ENCODE peak calls at places on chromosomes 4 and X, in four cellular contexts. U, S, F and G are unnamed samples.
A peak's percentile ranks its signal among the peaks of the same experiment; 100 is the strongest.

GRCh38 chrX:11435568-11435967 is 142.4 kb downstream of the AMELX start:
- DNase-seq in U (peak; percentile 84), S (peak; percentile 92), F (no peak), G (peak; percentile 80)

GRCh38 chr4:152348670-152349069 is 187.2 kb downstream of the FBXW7 start:
- DNase-seq in U (peak; percentile 7), S (peak; percentile 47), F (peak; percentile 41), G (peak; percentile 17)

GRCh38 chr4:42768125-42768748 is 111.3 kb upstream of the ATP8A1 start:
- DNase-seq in U (no peak), S (no peak), F (peak; percentile 64), G (no peak)

GRCh38 chrX:106631615-106632014 is 19.8 kb downstream of the RADX start:
- DNase-seq in U (no peak), S (no peak), F (no peak), G (no peak)

GRCh38 chr4:78057600-78058560 is 757 bp downstream of the FRAS1 start:
- DNase-seq in U (peak; percentile 40), S (peak; percentile 34), F (peak; percentile 62), G (peak; percentile 55)

GRCh38 chr4:143207555-143207954 is 22.8 kb downstream of the USP38 start:
- DNase-seq in U (peak; percentile 52), S (peak; percentile 64), F (peak; percentile 17), G (peak; percentile 53)

GRCh38 chrX:118948270-118948669 is 26.1 kb upstream of the LONRF3 start:
- DNase-seq in U (no peak), S (no peak), F (no peak), G (no peak)

GRCh38 chrX:126064901-126065541 is 101.1 kb downstream of the DCAF12L2 start:
- DNase-seq in U (no peak), S (no peak), F (no peak), G (no peak)

GRCh38 chr4:158856852-158857251 is 88.0 kb downstream of the FNIP2 start:
- DNase-seq in U (peak; percentile 77), S (peak; percentile 76), F (peak; percentile 48), G (peak; percentile 70)

GRCh38 chr4:114921191-114921590 is 192.2 kb downstream of the NDST4 start:
- DNase-seq in U (no peak), S (no peak), F (no peak), G (no peak)

GRCh38 chrX:54182194-54182863 is 725 bp downstream of the FAM120C start:
- DNase-seq in U (peak; percentile 27), S (peak; percentile 12), F (peak; percentile 40), G (peak; percentile 29)

GRCh38 chr4:100420571-100420970 is 97.3 kb downstream of the EMCN start:
- DNase-seq in U (no peak), S (peak; percentile 67), F (no peak), G (no peak)

GRCh38 chr4:73777612-73778011 is 37.2 kb downstream of the CXCL8 start:
- DNase-seq in U (peak; percentile 32), S (peak; percentile 25), F (no peak), G (peak; percentile 18)

GRCh38 chr4:54228064-54228527 is 997 bp upstream of the PDGFRA start:
- DNase-seq in U (peak; percentile 90), S (peak; percentile 87), F (peak; percentile 92), G (peak; percentile 89)

GRCh38 chrX:105375816-105376215 is 155.3 kb upstream of the TEX13A start:
- DNase-seq in U (peak; percentile 77), S (peak; percentile 43), F (no peak), G (peak; percentile 76)

GRCh38 chr4:43277003-43277402 is 384.5 kb downstream of the GRXCR1 start:
- DNase-seq in U (peak; percentile 22), S (peak; percentile 53), F (no peak), G (no peak)

GRCh38 chr4:6987566-6987920 is 55.6 kb upstream of the TADA2B start:
- DNase-seq in U (peak; percentile 31), S (peak; percentile 31), F (peak; percentile 54), G (peak; percentile 46)

GRCh38 chr4:183347586-183347985 is 25.4 kb upstream of the CLDN24 start:
- DNase-seq in U (peak; percentile 53), S (no peak), F (no peak), G (peak; percentile 45)

GRCh38 chrX:69618803-69619202 is 2.9 kb downstream of the EDA start:
- DNase-seq in U (peak; percentile 55), S (peak; percentile 4), F (peak; percentile 35), G (peak; percentile 39)

GRCh38 chr4:3306465-3306864 is 13.6 kb downstream of the RGS12 start:
- DNase-seq in U (no peak), S (no peak), F (no peak), G (no peak)

GRCh38 chr4:137610960-137611359 is 78.7 kb upstream of the PCDH18 start:
- DNase-seq in U (peak; percentile 31), S (peak; percentile 23), F (peak; percentile 64), G (peak; percentile 42)

GRCh38 chrX:154429708-154430107 is 1.2 kb downstream of the ATP6AP1 start:
- DNase-seq in U (no peak), S (no peak), F (no peak), G (no peak)
- H3K4me3 ChIP-seq in U (peak overlapping the region; percentile 66), S (peak overlapping the region; percentile 74), F (peak overlapping the region; percentile 62), G (peak overlapping the region; percentile 73)

GRCh38 chrX:136711147-136711546 is 63.2 kb downstream of the CD40LG start:
- DNase-seq in U (peak; percentile 50), S (peak; percentile 49), F (peak; percentile 27), G (peak; percentile 64)
- TF ChIP-seq CTCF in U (peak; percentile 50), S (peak; percentile 48), F (peak; percentile 40), G (peak; percentile 54)

GRCh38 chrX:134990475-134991473 is at the start of gene SMIM10:
- DNase-seq in U (peak; percentile 82), S (peak; percentile 67), F (peak; percentile 35), G (peak; percentile 86)
- H3K4me3 ChIP-seq in U (peak within 1 kb of the TSS; percentile 49), S (peak within 1 kb of the TSS; percentile 61), F (peak within 1 kb of the TSS; percentile 53), G (peak within 1 kb of the TSS; percentile 52)

GRCh38 chr4:83028976-83029375 is 6.0 kb upstream of the COPS4 start:
- DNase-seq in U (no peak), S (no peak), F (no peak), G (no peak)

GRCh38 chr4:83036991-83037390 is 2.0 kb downstream of the COPS4 start:
- DNase-seq in U (no peak), S (no peak), F (no peak), G (no peak)

GRCh38 chr4:83040269-83040668 is 5.3 kb downstream of the COPS4 start:
- DNase-seq in U (no peak), S (no peak), F (peak; percentile 12), G (no peak)

GRCh38 chr4:83029688-83030087 is 5.3 kb upstream of the COPS4 start:
- DNase-seq in U (no peak), S (no peak), F (no peak), G (no peak)

DNA sequence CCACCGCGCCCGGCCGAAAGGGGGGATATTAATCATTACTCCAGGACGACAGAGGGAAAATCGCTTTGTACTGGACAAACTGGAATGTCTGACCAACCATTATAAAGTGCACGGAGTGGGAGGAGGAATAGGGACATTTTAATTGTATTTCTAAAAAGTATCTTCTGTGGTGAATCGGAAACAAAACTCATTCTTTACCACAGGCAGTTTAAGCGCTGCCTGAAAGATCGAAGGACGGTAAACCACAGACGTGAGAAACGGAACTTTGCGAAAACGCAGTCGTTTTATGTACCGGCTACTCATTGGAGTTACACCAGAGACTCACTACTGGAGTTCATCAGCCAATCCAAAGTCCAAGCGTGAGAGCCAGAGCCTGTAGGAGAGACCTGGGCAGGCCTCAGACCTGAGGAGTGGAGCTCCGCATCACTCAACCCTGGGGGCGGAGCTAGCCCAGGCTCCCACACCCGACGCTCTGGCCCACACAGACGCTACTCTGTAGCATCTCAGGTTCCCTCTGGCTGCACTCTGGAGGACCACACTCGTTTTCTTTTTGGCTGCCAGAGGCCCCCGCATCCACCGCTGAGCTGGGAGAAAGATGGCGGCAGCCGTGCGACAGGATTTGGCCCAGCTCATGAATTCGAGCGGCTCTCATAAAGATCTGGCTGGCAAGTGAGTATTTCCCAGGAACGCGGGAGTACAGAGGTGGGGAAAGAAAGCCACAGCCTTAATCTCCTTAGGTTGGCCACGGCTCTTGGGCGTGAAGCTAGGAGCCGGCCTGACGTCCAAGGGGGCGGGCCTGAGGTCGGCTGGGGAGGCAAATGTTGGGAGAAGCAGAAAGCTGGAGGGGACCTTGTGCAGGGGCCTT is at the start of gene COPS4:
- DNase-seq in U (peak; percentile 100), S (peak; percentile 100), F (peak; percentile 99), G (peak; percentile 100)
- TF ChIP-seq CTCF in U (peak; percentile 56), S (peak; percentile 70), F (peak; percentile 48), G (peak; percentile 59)

DNA sequence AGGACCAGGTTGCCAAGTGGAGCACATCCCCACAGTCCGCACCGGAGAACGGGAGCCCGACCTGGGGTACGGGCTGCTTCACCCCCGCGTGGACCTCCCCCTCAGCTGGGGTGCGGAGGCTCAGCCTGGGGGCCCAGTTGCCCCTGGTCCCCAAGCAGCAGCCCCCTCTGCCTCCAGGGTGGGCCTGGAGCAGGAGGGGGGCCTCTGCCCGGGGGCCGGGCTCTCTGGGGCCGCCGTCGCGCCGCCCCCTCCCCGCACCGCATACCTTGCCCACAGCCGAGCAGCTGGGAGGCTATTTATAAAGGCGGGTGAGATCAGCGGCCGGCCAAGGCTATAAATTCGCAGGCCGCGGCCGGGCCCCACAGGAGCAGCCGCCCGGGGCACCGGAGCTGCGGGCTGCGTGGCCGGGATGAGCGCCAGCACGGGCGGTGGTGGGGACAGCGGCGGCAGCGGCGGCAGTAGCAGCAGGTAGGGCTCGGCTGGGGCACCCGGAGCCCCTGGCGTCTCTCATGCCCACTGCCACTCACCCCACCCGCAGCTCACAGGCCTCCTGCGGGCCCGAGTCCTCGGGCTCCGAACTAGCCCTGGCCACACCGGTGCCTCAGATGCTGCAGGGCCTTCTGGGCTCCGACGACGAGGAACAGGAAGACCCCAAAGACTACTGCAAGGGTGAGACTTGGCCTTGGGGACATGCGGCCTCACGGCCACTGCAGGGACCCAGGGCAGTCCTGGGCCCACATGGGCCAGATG is at the start of gene SRPK3:
- DNase-seq in U (no peak), S (no peak), F (no peak), G (no peak)
- H3K4me3 ChIP-seq in U (no peak within 1 kb of the TSS), S (no peak within 1 kb of the TSS), F (no peak within 1 kb of the TSS), G (no peak within 1 kb of the TSS)

GRCh38 chr4:86594559-86595425 is 677 bp downstream of the PTPN13 start:
- DNase-seq in U (peak; percentile 75), S (peak; percentile 90), F (peak; percentile 65), G (peak; percentile 76)
- TF ChIP-seq CTCF in U (peak; percentile 36), S (peak; percentile 40), F (peak; percentile 34), G (peak; percentile 23)